ENCODE peak calls at places on chromosomes 5 and 9, in six cellular contexts. O, L, A, S, I and X are unnamed samples. For H3K27me3, the result is how much of the 10 kb centered on the place peaks cover.

GRCh38 chr9:109110326-109111014 is 9.3 kb downstream of the TMEM245 start:
- DNase-seq in O (no peak), L (no peak), A (no peak), S (no peak), I (peak), X (no peak)

GRCh38 chr5:52743970-52744369 is 43.7 kb upstream of the ITGA1 start:
- DNase-seq in O (no peak), L (no peak), A (no peak), S (no peak), I (peak), X (no peak)

GRCh38 chr5:63963080-63963735 is 963 bp upstream of the HTR1A start:
- DNase-seq in O (peak), L (peak), A (peak), S (peak), I (peak), X (no peak)

GRCh38 chr9:4292781-4293180 is 7.1 kb downstream of the GLIS3 start:
- DNase-seq in O (no peak), L (no peak), A (no peak), S (no peak), I (peak), X (no peak)

GRCh38 chr9:94874316-94874715 is 147.8 kb downstream of the AOPEP start:
- DNase-seq in O (no peak), L (no peak), A (no peak), S (no peak), I (peak), X (no peak)

GRCh38 chr5:90640484-90641059 is 82.0 kb downstream of the ADGRV1 start:
- DNase-seq in O (no peak), L (no peak), A (no peak), S (no peak), I (peak), X (no peak)

GRCh38 chr5:127705120-127705892 is 2.1 kb downstream of the CCDC192 start:
- DNase-seq in O (no peak), L (peak), A (peak), S (no peak), I (peak), X (no peak)

GRCh38 chr5:58172946-58173345 is 286.9 kb downstream of the PLK2 start:
- DNase-seq in O (no peak), L (no peak), A (no peak), S (no peak), I (no peak), X (no peak)

GRCh38 chr5:3381206-3381825 is 214.3 kb upstream of the IRX1 start:
- DNase-seq in O (no peak), L (no peak), A (no peak), S (no peak), I (no peak), X (no peak)

GRCh38 chr9:37984672-37985611 is 81.0 kb upstream of the SLC25A51 start:
- DNase-seq in O (no peak), L (no peak), A (no peak), S (no peak), I (peak), X (no peak)

GRCh38 chr5:14908195-14908594 is 36.6 kb upstream of the ANKH start:
- DNase-seq in O (no peak), L (no peak), A (no peak), S (no peak), I (peak), X (no peak)

GRCh38 chr9:27339661-27340295 is 42.8 kb upstream of the EQTN start:
- DNase-seq in O (no peak), L (no peak), A (no peak), S (no peak), I (no peak), X (no peak)
- H3K27ac ChIP-seq in O (peak), L (no peak), A (peak), S (no peak), I (no peak), X (peak)

GRCh38 chr5:156476704-156477103 is 149.7 kb downstream of the SGCD start:
- DNase-seq in O (no peak), L (no peak), A (no peak), S (no peak), I (no peak), X (no peak)
- H3K27me3 ChIP-seq in O (under half), L (under half), A (under half), S (under half), I (under half), X (under half)

GRCh38 chr9:136899196-136899595 is 12.9 kb downstream of the TRAF2 start:
- DNase-seq in O (no peak), L (no peak), A (no peak), S (no peak), I (no peak), X (no peak)
- H3K27ac ChIP-seq in O (no peak), L (no peak), A (no peak), S (no peak), I (no peak), X (peak)

DNA sequence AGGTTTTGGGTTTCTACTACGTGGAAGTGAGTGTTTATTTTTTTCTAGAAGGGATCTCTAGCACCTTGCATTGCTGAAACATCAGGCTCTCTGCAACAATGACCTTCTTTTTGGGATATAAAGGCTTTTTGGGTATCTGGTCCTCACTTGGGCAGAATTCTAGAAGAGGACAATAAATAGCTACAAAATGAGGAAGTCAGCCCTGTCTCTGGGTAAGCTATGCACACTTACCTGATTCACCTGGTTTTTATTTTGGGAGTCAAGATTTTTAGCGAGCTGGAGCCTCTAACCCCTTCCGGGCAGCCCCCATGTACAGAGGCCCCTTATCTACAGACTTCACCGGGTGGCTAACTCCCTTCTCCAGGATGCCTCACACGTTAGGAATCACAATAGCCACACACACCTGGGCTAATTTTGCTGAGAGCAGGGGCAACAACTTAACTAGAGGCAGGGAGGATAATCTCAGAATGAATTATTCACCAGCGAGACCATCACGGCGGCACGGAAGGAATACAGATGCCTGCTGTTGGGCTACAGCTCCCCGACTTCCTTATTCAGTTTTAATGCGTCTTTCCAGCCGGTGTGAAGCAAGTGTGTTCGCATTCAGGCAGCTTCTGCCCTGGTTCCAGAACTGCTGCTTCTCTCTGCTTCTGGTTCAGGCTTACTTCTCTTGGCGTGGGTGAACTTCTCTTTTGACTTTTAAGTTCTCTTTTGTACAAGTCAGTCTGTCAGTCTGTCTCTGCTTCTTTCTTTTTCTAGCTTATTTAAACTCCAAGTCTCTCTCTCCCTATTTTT is 341.0 kb upstream of the PANK3 start:
- DNase-seq in O (no peak), L (no peak), A (no peak), S (peak), I (no peak), X (no peak)
- H3K27me3 ChIP-seq in O (under half), L (under half), A (under half), S (under half), I (under half), X (half or more)

DNA sequence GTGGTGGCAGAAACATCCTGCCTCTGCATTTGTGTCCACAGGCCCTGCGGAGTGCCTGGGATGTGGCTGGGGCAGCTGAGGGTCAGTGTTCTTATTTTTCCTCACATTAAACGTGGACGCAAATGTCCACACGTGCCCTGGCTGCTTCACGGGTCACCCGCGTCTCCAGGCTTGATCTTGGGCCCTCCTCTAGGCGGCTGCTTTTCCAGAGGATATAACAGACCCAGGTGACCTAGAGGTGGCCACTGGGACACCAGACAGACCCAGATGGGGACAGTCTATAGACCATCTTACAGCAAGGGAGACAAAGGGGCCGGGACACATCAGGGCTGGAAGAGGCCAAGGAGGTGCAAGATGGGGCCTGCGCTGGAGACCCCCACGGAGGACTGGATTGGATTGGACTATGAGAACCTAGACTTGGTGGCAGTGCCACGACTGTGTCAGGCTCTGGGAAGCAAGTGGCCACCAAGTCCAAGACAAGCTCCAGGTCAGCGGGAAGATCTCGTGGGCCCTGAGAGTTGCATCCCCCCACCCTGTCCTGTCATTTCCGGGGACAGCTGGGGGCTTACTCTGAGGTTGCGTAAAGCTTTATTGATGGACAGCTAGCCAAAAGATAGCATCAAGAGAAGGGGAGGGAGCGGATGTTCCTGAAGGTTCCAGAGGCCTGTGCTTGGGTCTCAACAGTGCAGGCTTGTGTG is 6.9 kb downstream of the WNK2 start:
- DNase-seq in O (no peak), L (no peak), A (no peak), S (no peak), I (no peak), X (peak)
- H3K27ac ChIP-seq in O (no peak), L (no peak), A (no peak), S (no peak), I (no peak), X (no peak)

GRCh38 chr5:38184627-38185026 is 73.7 kb upstream of the EGFLAM start:
- DNase-seq in O (no peak), L (no peak), A (no peak), S (no peak), I (no peak), X (no peak)

GRCh38 chr5:38188591-38188990 is 69.8 kb upstream of the EGFLAM start:
- DNase-seq in O (no peak), L (no peak), A (no peak), S (no peak), I (no peak), X (no peak)

GRCh38 chr5:38190111-38190510 is 68.2 kb upstream of the EGFLAM start:
- DNase-seq in O (no peak), L (no peak), A (no peak), S (no peak), I (no peak), X (no peak)

GRCh38 chr5:38189031-38189632 is 69.2 kb upstream of the EGFLAM start:
- DNase-seq in O (peak), L (no peak), A (no peak), S (peak), I (no peak), X (no peak)

DNA sequence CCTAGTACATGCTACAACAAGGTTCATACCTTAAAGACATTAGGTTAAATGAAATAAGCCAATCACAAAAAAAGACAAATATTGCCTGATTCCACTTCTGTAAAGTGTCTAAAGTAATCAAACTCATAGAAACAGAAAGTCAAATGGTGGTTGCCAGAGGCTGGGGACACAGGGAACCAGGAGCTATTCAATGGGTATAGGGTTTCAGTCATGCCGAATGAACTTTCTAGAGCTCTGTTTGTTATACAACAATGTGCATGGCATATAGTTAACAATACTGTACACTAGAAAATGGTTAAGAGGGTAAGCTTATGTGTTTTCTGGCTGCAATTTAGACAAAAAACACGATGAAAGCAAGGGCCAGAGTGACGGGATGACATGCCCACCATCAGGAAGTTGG is 70.8 kb upstream of the EGFLAM start:
- DNase-seq in O (no peak), L (no peak), A (no peak), S (no peak), I (no peak), X (no peak)
- H3K27me3 ChIP-seq in O (under half), L (under half), A (under half), S (under half), I (under half), X (under half)

GRCh38 chr5:124721336-124721735 is 25.1 kb downstream of the ZNF608 start:
- DNase-seq in O (no peak), L (no peak), A (no peak), S (no peak), I (no peak), X (no peak)
- H3K27ac ChIP-seq in O (no peak), L (no peak), A (no peak), S (no peak), I (no peak), X (no peak)

DNA sequence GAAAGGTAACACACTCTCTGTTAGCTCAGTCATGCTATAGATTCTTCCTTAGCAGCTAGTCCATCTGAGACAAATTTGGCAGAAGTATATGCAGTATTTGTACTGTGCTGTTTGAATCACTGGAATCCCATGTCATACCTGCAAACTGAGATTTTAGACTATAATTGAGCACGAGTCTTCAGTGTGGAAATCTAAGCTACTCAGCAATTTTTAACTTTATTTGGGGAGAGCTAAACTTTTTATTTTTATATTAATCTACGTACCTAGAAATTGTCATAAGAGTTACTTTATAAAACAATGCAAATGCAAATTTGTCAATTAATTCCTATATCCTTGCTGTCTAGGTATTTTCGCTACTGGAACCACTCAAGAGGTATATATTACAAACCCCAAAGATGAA is 225.0 kb downstream of the MEF2C start:
- DNase-seq in O (no peak), L (no peak), A (no peak), S (no peak), I (no peak), X (no peak)
- H3K27me3 ChIP-seq in O (under half), L (under half), A (under half), S (under half), I (under half), X (half or more)

GRCh38 chr5:96244696-96245095 is 188.4 kb downstream of the PCSK1 start:
- DNase-seq in O (no peak), L (no peak), A (no peak), S (no peak), I (no peak), X (no peak)

GRCh38 chr5:96243862-96244261 is 189.2 kb downstream of the PCSK1 start:
- DNase-seq in O (no peak), L (no peak), A (no peak), S (no peak), I (no peak), X (no peak)

GRCh38 chr5:96247733-96248132 is 185.3 kb downstream of the PCSK1 start:
- DNase-seq in O (no peak), L (no peak), A (no peak), S (no peak), I (no peak), X (no peak)

GRCh38 chr5:96247097-96247675 is 185.9 kb downstream of the PCSK1 start:
- DNase-seq in O (no peak), L (no peak), A (no peak), S (no peak), I (peak), X (no peak)

DNA sequence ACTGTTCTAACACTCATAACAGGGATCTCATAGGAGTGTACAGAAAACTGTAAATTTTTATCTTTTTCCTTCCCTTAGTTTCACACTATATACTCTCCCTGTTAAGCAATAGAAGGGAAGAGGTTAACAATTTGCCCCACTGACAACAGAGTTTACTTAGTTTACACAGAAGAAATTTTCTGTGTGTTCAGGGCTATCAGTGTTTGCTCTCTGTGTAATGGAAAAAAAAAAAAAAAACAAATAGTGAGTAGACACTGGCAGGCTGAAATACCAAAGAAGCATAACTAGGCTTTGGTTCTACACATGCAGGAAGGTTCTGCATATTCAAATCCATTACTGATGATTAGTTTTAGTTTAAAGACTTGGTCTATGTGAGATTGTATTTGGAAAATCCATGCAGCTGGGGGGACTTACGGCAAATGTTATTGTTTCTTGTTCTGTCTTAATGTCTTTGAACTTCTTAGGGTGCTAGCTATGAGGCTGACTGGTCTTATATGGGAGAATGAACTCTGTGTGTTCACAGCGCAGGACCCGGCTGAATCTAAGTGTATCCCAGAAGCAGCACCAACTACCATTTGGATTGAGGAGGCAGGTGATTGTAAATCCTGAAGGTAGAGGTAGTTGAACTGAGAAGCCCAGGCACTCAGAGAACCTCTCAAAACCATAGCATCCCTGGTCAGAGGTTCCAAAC is 187.5 kb downstream of the PCSK1 start:
- DNase-seq in O (no peak), L (no peak), A (no peak), S (no peak), I (no peak), X (no peak)
- H3K27ac ChIP-seq in O (no peak), L (no peak), A (no peak), S (no peak), I (no peak), X (no peak)

GRCh38 chr9:87548159-87548558 is 50.5 kb downstream of the DAPK1 start:
- DNase-seq in O (no peak), L (no peak), A (no peak), S (no peak), I (no peak), X (no peak)

GRCh38 chr9:87547665-87548064 is 50.0 kb downstream of the DAPK1 start:
- DNase-seq in O (no peak), L (no peak), A (no peak), S (no peak), I (peak), X (no peak)

GRCh38 chr9:87546704-87547103 is 49.0 kb downstream of the DAPK1 start:
- DNase-seq in O (no peak), L (no peak), A (no peak), S (no peak), I (peak), X (no peak)

GRCh38 chr9:87543251-87543650 is 45.6 kb downstream of the DAPK1 start:
- DNase-seq in O (no peak), L (no peak), A (no peak), S (no peak), I (peak), X (no peak)

GRCh38 chr9:87545858-87546257 is 48.2 kb downstream of the DAPK1 start:
- DNase-seq in O (no peak), L (no peak), A (no peak), S (no peak), I (peak), X (no peak)
- H3K27me3 ChIP-seq in O (under half), L (under half), A (under half), S (under half), I (under half), X (under half)